ENCODE peak calls at places on chromosomes 2 and 18, in ten cellular contexts. J is activated effector memory CD4-positive, alpha-beta T cell treated with anti-CD3 and anti-CD28 coated beads, Interleukin-2, amount 50 U/mL, for 16 hours; Q is activated CD4-positive, alpha-beta T cell treated with anti-CD3 and anti-CD28 coated beads, Interleukin-2, amount 10 ng/mL, durations not matched to agents 7 days and 5 days; L is activated naive CD4-positive, alpha-beta T cell; M is lung; T is NCI-H2029 treated with DMSO at 0.1 percent for 48 hours; O is NCI-H1105 treated with DMSO at 0.1 percent for 48 hours; V is frontal cortex; N is Right ventricle myocardium superior; A is SK-N-MC. R is an unnamed sample.
A peak's percentile ranks its signal among the peaks of the same experiment; 100 is the strongest.

GRCh38 chr18:36247036-36247435 is 50.5 kb upstream of the FHOD3 start:
- DNase-seq in J (no peak), Q (no peak), L (no peak), M (no peak), T (no peak), O (no peak), V (no peak), N (no peak), A (no peak), R (no peak)

GRCh38 chr2:23905155-23905554 is 21.8 kb downstream of the ATAD2B start:
- DNase-seq in J (no peak), Q (no peak), L (no peak), M (no peak), T (no peak), O (no peak), V (no peak), N (no peak), A (no peak), R (no peak)

GRCh38 chr2:9300214-9300613 is 93.6 kb downstream of the ASAP2 start:
- DNase-seq in J (no peak), Q (no peak), L (no peak), M (no peak), T (no peak), O (peak; percentile 26), V (no peak), N (no peak), A (no peak), R (no peak)

GRCh38 chr2:229252280-229252679 is 18.8 kb downstream of the PID1 start:
- DNase-seq in J (no peak), Q (no peak), L (no peak), M (no peak), T (no peak), O (no peak), V (no peak), N (no peak), A (no peak), R (no peak)

GRCh38 chr2:120017201-120017600 is 4.3 kb downstream of the EPB41L5 start:
- DNase-seq in J (no peak), Q (no peak), L (no peak), M (no peak), T (no peak), O (no peak), V (no peak), N (no peak), A (no peak), R (peak; percentile 55)

GRCh38 chr2:46979611-46980010 is 64.0 kb upstream of the MCFD2 start:
- DNase-seq in J (no peak), Q (peak; percentile 33), L (peak; percentile 16), M (no peak), T (no peak), O (no peak), V (no peak), N (no peak), A (no peak), R (no peak)

GRCh38 chr18:24987271-24987932 is 364.6 kb downstream of the ZNF521 start:
- DNase-seq in J (no peak), Q (no peak), L (no peak), M (no peak), T (no peak), O (no peak), V (no peak), N (peak; percentile 68), A (no peak), R (peak; percentile 35)

GRCh38 chr2:98518106-98518505 is 73.4 kb downstream of the INPP4A start:
- DNase-seq in J (peak; percentile 82), Q (peak; percentile 62), L (peak; percentile 56), M (no peak), T (no peak), O (no peak), V (peak; percentile 16), N (no peak), A (no peak), R (peak; percentile 65)

GRCh38 chr18:21820035-21820810 is 79.6 kb downstream of the MIB1 start:
- DNase-seq in J (no peak), Q (no peak), L (no peak), M (no peak), T (no peak), O (peak; percentile 21), V (peak; percentile 2), N (no peak), A (no peak), R (peak; percentile 42)

GRCh38 chr2:27152796-27153464 is 4.1 kb downstream of the TCF23 start:
- DNase-seq in J (no peak), Q (no peak), L (no peak), M (no peak), T (peak; percentile 33), O (no peak), V (no peak), N (no peak), A (no peak), R (no peak)

GRCh38 chr18:58687871-58688308 is 16.6 kb downstream of the MALT1 start:
- DNase-seq in J (peak; percentile 86), Q (peak; percentile 77), L (peak; percentile 11), M (no peak), T (no peak), O (no peak), V (no peak), N (no peak), A (no peak), R (peak; percentile 18)

GRCh38 chr18:43420950-43421349 is 143.7 kb upstream of the SYT4 start:
- DNase-seq in J (no peak), Q (no peak), L (no peak), M (no peak), T (no peak), O (no peak), V (no peak), N (no peak), A (peak; percentile 12), R (no peak)

GRCh38 chr2:232489516-232490220 is 2.0 kb upstream of the ECEL1 start:
- DNase-seq in J (peak; percentile 41), Q (no peak), L (no peak), M (no peak), T (no peak), O (no peak), V (no peak), N (peak; percentile 33), A (no peak), R (no peak)

GRCh38 chr2:47724221-47724981 is 58.5 kb upstream of the MSH6 start:
- DNase-seq in J (no peak), Q (no peak), L (no peak), M (no peak), T (no peak), O (no peak), V (no peak), N (no peak), A (no peak), R (no peak)

GRCh38 chr18:46226461-46226860 is 122.3 kb downstream of the HAUS1 start:
- DNase-seq in J (no peak), Q (no peak), L (no peak), M (no peak), T (no peak), O (no peak), V (no peak), N (no peak), A (no peak), R (no peak)

GRCh38 chr18:12317664-12318333 is 9.8 kb downstream of the TUBB6 start:
- DNase-seq in J (no peak), Q (no peak), L (no peak), M (no peak), T (no peak), O (no peak), V (no peak), N (no peak), A (no peak), R (no peak)

GRCh38 chr18:37553633-37554398 is 11.8 kb downstream of the CELF4 start:
- DNase-seq in J (no peak), Q (no peak), L (no peak), M (no peak), T (no peak), O (no peak), V (no peak), N (no peak), A (no peak), R (no peak)

GRCh38 chr18:69400253-69400975 is at the start of gene DOK6:
- DNase-seq in J (no peak), Q (no peak), L (no peak), M (no peak), T (peak; percentile 30), O (peak; percentile 96), V (peak; percentile 75), N (peak; percentile 80), A (peak; percentile 35), R (peak; percentile 53)

GRCh38 chr18:33960393-33960792 is 264.3 kb downstream of the NOL4 start:
- DNase-seq in J (no peak), Q (no peak), L (no peak), M (no peak), T (no peak), O (peak; percentile 92), V (no peak), N (no peak), A (no peak), R (no peak)

GRCh38 chr2:49174755-49175154 is 20.4 kb upstream of the FSHR start:
- DNase-seq in J (no peak), Q (no peak), L (no peak), M (no peak), T (no peak), O (peak; percentile 51), V (no peak), N (no peak), A (no peak), R (no peak)

GRCh38 chr18:36461551-36461987 is 164.1 kb downstream of the FHOD3 start:
- DNase-seq in J (no peak), Q (no peak), L (no peak), M (no peak), T (no peak), O (no peak), V (no peak), N (no peak), A (no peak), R (no peak)